ENCODE peak calls at places on chromosomes 7 and 10, in four cellular contexts. One of them, this sample, is unnamed.

GRCh38 chr10:21359202-21359601 is 166.3 kb downstream of the SKIDA1 start:
- DNase-seq in mesenchymal stem cell: no peak
- DNase-seq in H9: no peak
- DNase-seq in H1: no peak
- DNase-seq in this sample: no peak

GRCh38 chr10:70749756-70750155 is 35.4 kb downstream of the TBATA start:
- DNase-seq in mesenchymal stem cell: no peak
- DNase-seq in H9: no peak
- DNase-seq in H1: no peak
- DNase-seq in this sample: no peak

GRCh38 chr10:29860159-29860558 is 199.2 kb downstream of the JCAD start:
- DNase-seq in mesenchymal stem cell: peak
- DNase-seq in H9: no peak
- DNase-seq in H1: no peak
- DNase-seq in this sample: no peak

GRCh38 chr10:48506147-48506917 is 98.5 kb downstream of the ARHGAP22 start:
- DNase-seq in mesenchymal stem cell: peak
- DNase-seq in H9: peak
- DNase-seq in H1: peak
- DNase-seq in this sample: no peak

GRCh38 chr10:113060221-113061053 is 110.4 kb downstream of the TCF7L2 start:
- DNase-seq in mesenchymal stem cell: peak
- DNase-seq in H9: no peak
- DNase-seq in H1: no peak
- DNase-seq in this sample: no peak

GRCh38 chr10:97782455-97783228 is 10.8 kb upstream of the SFRP5 start:
- DNase-seq in mesenchymal stem cell: no peak
- DNase-seq in H9: no peak
- DNase-seq in H1: no peak
- DNase-seq in this sample: no peak

GRCh38 chr10:63166742-63167258 is 33.7 kb downstream of the NRBF2 start:
- DNase-seq in mesenchymal stem cell: peak
- DNase-seq in H9: no peak
- DNase-seq in H1: no peak
- DNase-seq in this sample: peak

GRCh38 chr10:74238031-74238431 is 87.0 kb downstream of the ADK start:
- DNase-seq in mesenchymal stem cell: peak
- DNase-seq in H9: no peak
- DNase-seq in H1: no peak
- DNase-seq in this sample: no peak

GRCh38 chr7:16189026-16189715 is 232.2 kb downstream of the CRPPA start:
- DNase-seq in mesenchymal stem cell: peak
- DNase-seq in H9: no peak
- DNase-seq in H1: no peak
- DNase-seq in this sample: no peak

GRCh38 chr10:110446954-110447608 is 50.6 kb upstream of the DUSP5 start:
- DNase-seq in mesenchymal stem cell: peak
- DNase-seq in H9: no peak
- DNase-seq in H1: no peak
- DNase-seq in this sample: no peak

GRCh38 chr10:43383204-43383971 is 12.0 kb downstream of the FXYD4 start:
- DNase-seq in mesenchymal stem cell: no peak
- DNase-seq in H9: no peak
- DNase-seq in H1: no peak
- DNase-seq in this sample: no peak

GRCh38 chr10:33073641-33074410 is 115.8 kb upstream of the ITGB1 start:
- DNase-seq in mesenchymal stem cell: no peak
- DNase-seq in H9: no peak
- DNase-seq in H1: no peak
- DNase-seq in this sample: no peak

GRCh38 chr10:44399478-44400451 is 14.9 kb upstream of the CXCL12 start:
- DNase-seq in mesenchymal stem cell: no peak
- DNase-seq in H9: no peak
- DNase-seq in H1: no peak
- DNase-seq in this sample: no peak

GRCh38 chr10:59177031-59177861 is 803 bp downstream of the PHYHIPL start:
- DNase-seq in mesenchymal stem cell: peak
- DNase-seq in H9: peak
- DNase-seq in H1: no peak
- DNase-seq in this sample: peak

GRCh38 chr7:12872487-12872886 is 185.1 kb downstream of the ARL4A start:
- DNase-seq in mesenchymal stem cell: no peak
- DNase-seq in H9: no peak
- DNase-seq in H1: no peak
- DNase-seq in this sample: no peak

GRCh38 chr7:139620676-139621344 is 97.3 kb downstream of the CLEC2L start:
- DNase-seq in mesenchymal stem cell: peak
- DNase-seq in H9: peak
- DNase-seq in H1: peak
- DNase-seq in this sample: no peak

GRCh38 chr10:121605708-121606107 is 7.5 kb upstream of the FGFR2 start:
- DNase-seq in mesenchymal stem cell: no peak
- DNase-seq in H9: no peak
- DNase-seq in H1: no peak
- DNase-seq in this sample: no peak

GRCh38 chr7:139771001-139771956 is 6.5 kb downstream of the HIPK2 start:
- DNase-seq in mesenchymal stem cell: peak
- DNase-seq in H9: no peak
- DNase-seq in H1: no peak
- DNase-seq in this sample: no peak

GRCh38 chr10:71367279-71367678 is 29.4 kb upstream of the CDH23 start:
- DNase-seq in mesenchymal stem cell: no peak
- DNase-seq in H9: no peak
- DNase-seq in H1: no peak
- DNase-seq in this sample: no peak

GRCh38 chr7:113071465-113071864 is 15.2 kb downstream of the GPR85 start:
- DNase-seq in mesenchymal stem cell: no peak
- DNase-seq in H9: no peak
- DNase-seq in H1: no peak
- DNase-seq in this sample: no peak

GRCh38 chr10:48983648-48984359 is 44.2 kb upstream of the LRRC18 start:
- DNase-seq in mesenchymal stem cell: no peak
- DNase-seq in H9: no peak
- DNase-seq in H1: no peak
- DNase-seq in this sample: no peak

GRCh38 chr10:72911758-72912157 is 18.2 kb downstream of the OIT3 start:
- DNase-seq in mesenchymal stem cell: no peak
- DNase-seq in H9: no peak
- DNase-seq in H1: no peak
- DNase-seq in this sample: no peak

GRCh38 chr7:41487229-41487861 is 215.5 kb downstream of the INHBA start:
- DNase-seq in mesenchymal stem cell: no peak
- DNase-seq in H9: no peak
- DNase-seq in H1: no peak
- DNase-seq in this sample: no peak

GRCh38 chr7:41489885-41490284 is 213.0 kb downstream of the INHBA start:
- DNase-seq in mesenchymal stem cell: no peak
- DNase-seq in H9: no peak
- DNase-seq in H1: no peak
- DNase-seq in this sample: no peak

GRCh38 chr7:41491752-41492405 is 211.0 kb downstream of the INHBA start:
- DNase-seq in mesenchymal stem cell: peak
- DNase-seq in H9: no peak
- DNase-seq in H1: no peak
- DNase-seq in this sample: no peak

GRCh38 chr7:41491313-41491712 is 211.6 kb downstream of the INHBA start:
- DNase-seq in mesenchymal stem cell: peak
- DNase-seq in H9: no peak
- DNase-seq in H1: no peak
- DNase-seq in this sample: no peak

DNA sequence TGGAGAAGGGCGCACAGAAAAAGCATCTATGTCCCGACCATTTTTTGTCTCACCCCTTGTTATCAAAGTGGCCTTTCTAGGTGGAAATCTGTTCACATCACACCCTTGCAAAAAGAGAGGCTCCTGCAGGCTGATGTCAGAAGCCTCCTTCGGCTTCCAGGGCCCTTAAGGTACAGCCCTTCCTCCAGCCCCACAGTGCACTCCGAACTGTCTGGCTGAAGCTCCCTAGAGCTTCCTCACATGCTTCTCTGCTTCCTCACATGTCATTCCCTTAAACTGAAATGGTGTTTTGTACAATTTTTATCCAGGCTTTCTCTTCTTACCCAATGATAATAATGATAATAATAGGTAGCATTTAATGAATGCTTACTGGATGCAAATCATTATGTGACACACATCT is 210.3 kb downstream of the INHBA start:
- DNase-seq in mesenchymal stem cell: peak
- DNase-seq in H9: no peak
- DNase-seq in H1: no peak
- DNase-seq in this sample: no peak
- H4K91ac ChIP-seq in mesenchymal stem cell: no peak
- H4K91ac ChIP-seq in H9: no peak
- H4K91ac ChIP-seq in H1: no peak
- H4K91ac ChIP-seq in this sample: no peak

GRCh38 chr7:107712025-107712424 is 31.9 kb upstream of the CBLL1 start:
- DNase-seq in mesenchymal stem cell: no peak
- DNase-seq in H9: no peak
- DNase-seq in H1: no peak
- DNase-seq in this sample: no peak
- H2BK15ac ChIP-seq in mesenchymal stem cell: no peak
- H2BK15ac ChIP-seq in H9: no peak
- H2BK15ac ChIP-seq in H1: no peak
- H2BK15ac ChIP-seq in this sample: no peak

DNA sequence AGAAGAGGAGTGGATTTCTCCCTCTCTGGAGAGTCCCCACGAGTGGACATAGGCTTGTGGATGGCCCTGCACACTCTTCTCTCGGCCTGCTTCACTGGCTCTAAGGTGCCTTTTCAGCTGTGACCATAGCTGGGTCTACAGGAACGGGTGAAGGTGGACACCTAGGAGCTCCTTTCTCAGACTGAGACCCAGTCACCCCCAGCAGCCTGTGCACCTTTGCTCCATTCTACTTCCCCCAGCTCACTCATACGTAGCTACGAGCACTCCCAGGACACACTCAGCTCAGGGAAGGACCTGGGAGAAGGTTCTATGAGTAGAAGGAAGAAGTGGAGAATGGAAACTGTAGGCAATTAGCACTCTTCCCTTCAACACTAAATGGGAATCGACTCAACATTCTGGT is 272.0 kb upstream of the KLF6 start:
- DNase-seq in mesenchymal stem cell: no peak
- DNase-seq in H9: no peak
- DNase-seq in H1: no peak
- DNase-seq in this sample: no peak
- H2BK12ac ChIP-seq in mesenchymal stem cell: peak
- H2BK12ac ChIP-seq in H9: no peak
- H2BK12ac ChIP-seq in H1: no peak
- H2BK12ac ChIP-seq in this sample: no peak

DNA sequence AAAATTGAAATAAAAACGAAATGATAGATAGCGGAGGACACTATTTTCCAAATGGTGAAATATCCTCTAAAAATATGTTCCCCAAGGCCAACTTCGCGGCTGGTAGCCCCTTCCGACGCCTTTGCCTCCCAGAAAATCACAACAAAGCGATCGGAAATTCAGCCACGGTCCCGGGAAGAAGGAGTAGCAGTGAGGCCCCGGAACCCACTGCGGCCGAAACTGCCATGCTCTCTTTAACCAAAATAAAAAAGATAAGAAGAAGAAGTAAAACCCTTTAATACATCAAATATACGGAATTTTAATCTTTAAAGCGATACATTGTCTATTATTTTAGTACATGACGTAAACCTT is 4.0 kb downstream of the ZNF503 start:
- DNase-seq in mesenchymal stem cell: peak
- DNase-seq in H9: no peak
- DNase-seq in H1: no peak
- DNase-seq in this sample: peak
- H4K91ac ChIP-seq in mesenchymal stem cell: no peak
- H4K91ac ChIP-seq in H9: no peak
- H4K91ac ChIP-seq in H1: no peak
- H4K91ac ChIP-seq in this sample: no peak